ENCODE peak calls at places on chromosome 15, in five cellular contexts. I, N, B, K and X are unnamed samples.

GRCh38 chr15:74785716-74786032 is 3.8 kb downstream of the CSK start:
- DNase-seq in I (no peak), N (peak), B (no peak), K (no peak), X (no peak)

GRCh38 chr15:92011611-92012367 is 158.3 kb downstream of the SLCO3A1 start:
- DNase-seq in I (no peak), N (no peak), B (no peak), K (no peak), X (no peak)

GRCh38 chr15:95304116-95304873 is 1026.2 kb upstream of the NR2F2 start:
- DNase-seq in I (peak), N (no peak), B (no peak), K (no peak), X (no peak)

GRCh38 chr15:74489518-74490338 is 28.8 kb upstream of the UBL7 start:
- DNase-seq in I (peak), N (peak), B (peak), K (peak), X (peak)

GRCh38 chr15:100338971-100339444 is 2.8 kb downstream of the ADAMTS17 start:
- DNase-seq in I (peak), N (no peak), B (no peak), K (peak), X (no peak)

GRCh38 chr15:64828985-64829384 is 3.5 kb upstream of the PIF1 start:
- DNase-seq in I (no peak), N (no peak), B (no peak), K (no peak), X (no peak)

GRCh38 chr15:100170673-100171210 is 171.0 kb downstream of the ADAMTS17 start:
- DNase-seq in I (no peak), N (no peak), B (no peak), K (no peak), X (no peak)

GRCh38 chr15:63070681-63071129 is 28.2 kb downstream of the TPM1 start:
- DNase-seq in I (no peak), N (no peak), B (no peak), K (no peak), X (no peak)

GRCh38 chr15:45719490-45719889 is 84.7 kb downstream of the SQOR start:
- DNase-seq in I (no peak), N (no peak), B (no peak), K (no peak), X (no peak)

GRCh38 chr15:36831915-36832310 is 252.5 kb downstream of the CDIN1 start:
- DNase-seq in I (no peak), N (no peak), B (no peak), K (no peak), X (no peak)

GRCh38 chr15:38038659-38039442 is 104.4 kb downstream of the TMCO5A start:
- DNase-seq in I (no peak), N (no peak), B (no peak), K (no peak), X (no peak)

GRCh38 chr15:75823860-75824613 is 19.2 kb upstream of the UBE2Q2 start:
- DNase-seq in I (peak), N (no peak), B (no peak), K (peak), X (no peak)

GRCh38 chr15:91116379-91117067 is 16.5 kb downstream of the SV2B start:
- DNase-seq in I (peak), N (no peak), B (peak), K (peak), X (peak)

GRCh38 chr15:69855172-69855562 is 242.6 kb downstream of the TLE3 start:
- DNase-seq in I (no peak), N (peak), B (no peak), K (no peak), X (no peak)

GRCh38 chr15:73175382-73175781 is 123.1 kb downstream of the NEO1 start:
- DNase-seq in I (no peak), N (no peak), B (no peak), K (no peak), X (no peak)

GRCh38 chr15:78831229-78832207 is 20.3 kb upstream of the ADAMTS7 start:
- DNase-seq in I (no peak), N (no peak), B (no peak), K (no peak), X (no peak)

GRCh38 chr15:90872481-90873184 is 4.2 kb downstream of the FURIN start:
- DNase-seq in I (peak), N (peak), B (no peak), K (peak), X (peak)

GRCh38 chr15:83698294-83698693 is 44.4 kb downstream of the ADAMTSL3 start:
- DNase-seq in I (no peak), N (no peak), B (no peak), K (no peak), X (no peak)

GRCh38 chr15:26757156-26757555 is 15.7 kb downstream of the GABRB3 start:
- DNase-seq in I (no peak), N (no peak), B (no peak), K (no peak), X (no peak)

GRCh38 chr15:40600956-40601355 is 6.9 kb downstream of the KNL1 start:
- DNase-seq in I (no peak), N (no peak), B (no peak), K (no peak), X (no peak)

GRCh38 chr15:39579487-39580116 is 1.3 kb upstream of the THBS1 start:
- DNase-seq in I (peak), N (no peak), B (no peak), K (peak), X (no peak)

DNA sequence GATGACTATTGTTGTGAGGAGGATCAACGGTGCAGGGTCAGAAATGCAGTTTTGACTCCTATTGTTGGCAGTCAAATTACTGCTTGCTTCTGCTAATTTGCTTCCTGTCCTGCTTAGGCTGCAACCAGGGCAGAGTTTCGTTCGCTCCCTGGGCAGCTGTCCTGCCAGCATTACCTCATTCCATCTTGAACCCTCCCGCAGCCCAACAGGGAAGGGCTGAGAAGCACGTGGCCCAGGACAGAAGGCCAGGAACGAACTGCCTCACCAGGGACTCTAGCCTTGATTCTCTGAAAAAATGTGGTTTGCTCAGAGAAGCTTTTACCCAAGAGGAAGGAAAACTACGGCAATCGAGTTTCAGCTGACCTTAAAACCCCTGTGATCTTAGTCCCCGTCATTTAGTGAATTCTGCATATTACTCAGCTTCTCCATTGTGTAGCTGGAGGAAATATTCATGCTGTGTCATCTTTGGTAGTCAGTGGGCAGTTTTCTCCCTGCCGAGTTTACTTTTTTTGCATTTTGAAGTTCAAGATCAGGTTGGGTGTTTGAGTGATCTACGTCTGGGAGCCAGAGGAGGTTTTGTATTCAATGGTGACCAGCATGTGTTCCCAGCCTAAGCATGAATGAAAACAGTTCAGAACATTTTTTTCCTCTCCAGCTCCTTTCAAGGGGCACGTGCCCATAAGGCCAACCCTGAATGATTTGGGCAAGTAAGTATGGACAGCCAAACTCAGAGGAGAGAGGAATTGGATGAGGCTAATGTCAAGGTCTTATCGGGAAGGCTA is 23.0 kb downstream of the TLNRD1 start:
- DNase-seq in I (peak), N (peak), B (no peak), K (no peak), X (peak)
- TF ChIP-seq POLR2A in I (no peak), N (no peak), B (peak), K (no peak), X (peak)

GRCh38 chr15:85624241-85624855 is 170.4 kb downstream of the KLHL25 start:
- DNase-seq in I (peak), N (no peak), B (no peak), K (no peak), X (no peak)

GRCh38 chr15:85625856-85626255 is 168.9 kb downstream of the KLHL25 start:
- DNase-seq in I (no peak), N (no peak), B (no peak), K (no peak), X (no peak)

GRCh38 chr15:85623648-85624047 is 171.1 kb downstream of the KLHL25 start:
- DNase-seq in I (no peak), N (no peak), B (no peak), K (no peak), X (no peak)

GRCh38 chr15:85627245-85627935 is 167.3 kb downstream of the KLHL25 start:
- DNase-seq in I (no peak), N (no peak), B (no peak), K (no peak), X (no peak)

DNA sequence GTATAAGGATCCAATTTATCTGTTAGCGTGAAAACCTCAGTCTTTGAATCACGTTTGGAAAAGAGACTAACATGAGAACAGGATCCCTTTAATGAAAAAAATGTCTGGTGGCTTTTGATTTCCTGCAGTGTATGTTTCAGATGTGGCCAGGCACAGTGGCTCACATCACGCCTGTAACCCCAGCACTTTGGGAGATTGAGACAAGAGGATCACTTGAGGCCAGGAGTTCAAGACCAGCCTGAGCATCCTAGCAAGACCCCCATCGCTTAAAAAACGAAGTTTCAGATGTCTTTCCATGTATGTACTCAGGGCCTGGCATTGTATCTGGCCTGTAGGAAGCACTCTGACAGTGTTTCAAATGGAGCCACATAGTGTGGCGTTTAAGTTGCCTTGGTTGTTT is 169.3 kb downstream of the KLHL25 start:
- DNase-seq in I (no peak), N (no peak), B (no peak), K (no peak), X (no peak)
- TF ChIP-seq POLR2AphosphoS5 in I (no peak), N (no peak), B (no peak), K (no peak), X (no peak)

GRCh38 chr15:32723171-32723948 is 5.6 kb downstream of the GREM1 start:
- DNase-seq in I (no peak), N (no peak), B (peak), K (no peak), X (no peak)

GRCh38 chr15:32721594-32721993 is 3.8 kb downstream of the GREM1 start:
- DNase-seq in I (no peak), N (no peak), B (no peak), K (no peak), X (no peak)

GRCh38 chr15:32718822-32719716 is 1.3 kb downstream of the GREM1 start:
- DNase-seq in I (no peak), N (no peak), B (no peak), K (no peak), X (no peak)

GRCh38 chr15:32718082-32718821 is 448 bp downstream of the GREM1 start:
- DNase-seq in I (peak), N (no peak), B (no peak), K (no peak), X (no peak)

GRCh38 chr15:32722126-32722525 is 4.3 kb downstream of the GREM1 start:
- DNase-seq in I (no peak), N (no peak), B (no peak), K (no peak), X (no peak)
- TF ChIP-seq POLR2A in I (no peak), N (no peak), B (no peak), K (no peak), X (no peak)

DNA sequence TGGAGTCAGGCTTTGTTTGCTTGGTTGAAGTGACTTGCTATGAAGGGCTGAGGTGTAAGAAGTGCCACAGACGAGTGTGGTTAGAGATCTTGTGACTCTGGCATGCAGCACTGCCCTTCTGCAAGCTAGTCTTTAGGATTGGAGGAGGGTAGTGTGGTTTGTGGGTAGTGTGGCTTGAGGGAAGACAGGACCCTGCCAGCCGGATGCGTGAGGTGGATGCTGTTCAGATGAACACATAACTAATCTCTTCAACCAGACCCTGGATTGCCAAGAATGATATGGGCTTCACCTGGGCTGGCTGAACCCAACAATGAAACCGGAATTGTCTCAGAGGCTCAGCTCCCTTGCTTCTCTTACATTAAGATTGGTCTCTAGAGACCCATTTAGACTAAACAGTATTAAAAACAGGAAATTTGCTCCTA is 32.7 kb downstream of the STARD9 start:
- DNase-seq in I (peak), N (peak), B (no peak), K (no peak), X (no peak)
- TF ChIP-seq POLR2AphosphoS5 in I (no peak), N (no peak), B (no peak), K (no peak), X (no peak)

GRCh38 chr15:77584691-77585090 is 48.0 kb downstream of the LINGO1 start:
- DNase-seq in I (no peak), N (no peak), B (no peak), K (no peak), X (no peak)

GRCh38 chr15:77584201-77584600 is 48.5 kb downstream of the LINGO1 start:
- DNase-seq in I (no peak), N (no peak), B (no peak), K (peak), X (no peak)

GRCh38 chr15:77581896-77582569 is 50.7 kb downstream of the LINGO1 start:
- DNase-seq in I (no peak), N (no peak), B (no peak), K (no peak), X (no peak)

GRCh38 chr15:77580991-77581682 is 51.6 kb downstream of the LINGO1 start:
- DNase-seq in I (no peak), N (no peak), B (no peak), K (no peak), X (no peak)

GRCh38 chr15:77582763-77583162 is 49.9 kb downstream of the LINGO1 start:
- DNase-seq in I (no peak), N (no peak), B (no peak), K (no peak), X (no peak)
- TF ChIP-seq POLR2A in I (no peak), N (no peak), B (no peak), K (no peak), X (no peak)

GRCh38 chr15:34759992-34760391 is 5.2 kb upstream of the GJD2 start:
- DNase-seq in I (no peak), N (no peak), B (no peak), K (no peak), X (no peak)

GRCh38 chr15:34757262-34757661 is 2.5 kb upstream of the GJD2 start:
- DNase-seq in I (no peak), N (no peak), B (no peak), K (no peak), X (no peak)

GRCh38 chr15:34760909-34761308 is 6.1 kb upstream of the GJD2 start:
- DNase-seq in I (no peak), N (no peak), B (no peak), K (no peak), X (no peak)

GRCh38 chr15:34755419-34755773 is 598 bp upstream of the GJD2 start:
- DNase-seq in I (no peak), N (no peak), B (no peak), K (no peak), X (no peak)

GRCh38 chr15:34759347-34759746 is 4.5 kb upstream of the GJD2 start:
- DNase-seq in I (no peak), N (no peak), B (no peak), K (no peak), X (no peak)
- TF ChIP-seq POLR2AphosphoS5 in I (no peak), N (no peak), B (no peak), K (no peak), X (no peak)

GRCh38 chr15:31263751-31264533 is 62.7 kb upstream of the KLF13 start:
- DNase-seq in I (peak), N (peak), B (no peak), K (no peak), X (no peak)
- TF ChIP-seq POLR2A in I (no peak), N (no peak), B (no peak), K (no peak), X (no peak)